ENCODE peak calls at places on chromosomes 3 and 15, in seven cellular contexts. A is CD4-positive, alpha-beta T cell; V is neuronal stem cell; M is HT1080; B is midbrain; N is NCI-H1092; F is OCI-LY7. R is an unnamed sample.

GRCh38 chr3:178386880-178387279 is 149.4 kb upstream of the KCNMB2 start:
- DNase-seq in V (no peak), M (no peak), B (no peak), N (no peak), A (no peak), F (no peak), R (no peak)

GRCh38 chr15:77018796-77019475 is 24.0 kb downstream of the PSTPIP1 start:
- DNase-seq in V (no peak), F (no peak), A (no peak), M (no peak), N (no peak), B (no peak), R (no peak)

GRCh38 chr3:4720316-4721075 is 227.3 kb downstream of the ITPR1 start:
- DNase-seq in F (no peak), N (no peak), A (no peak), B (peak), M (peak), V (no peak), R (peak)

GRCh38 chr3:175150812-175151411 is 291.8 kb downstream of the NAALADL2 start:
- DNase-seq in F (no peak), N (no peak), B (no peak), V (no peak), A (no peak), M (peak), R (no peak)

GRCh38 chr15:55819397-55820034 is 76.6 kb upstream of the PRTG start:
- DNase-seq in V (no peak), B (no peak), F (no peak), N (no peak), M (no peak), A (no peak), R (no peak)

GRCh38 chr3:126155819-126156218 is 24.6 kb downstream of the ALDH1L1 start:
- DNase-seq in V (no peak), N (no peak), A (no peak), F (no peak), M (no peak), B (no peak), R (peak)

GRCh38 chr3:46955801-46956259 is 20.7 kb downstream of the CCDC12 start:
- DNase-seq in M (no peak), V (no peak), B (no peak), N (no peak), F (peak), A (no peak), R (no peak)

GRCh38 chr3:154926721-154927120 is 153.4 kb upstream of the MME start:
- DNase-seq in A (no peak), F (no peak), N (no peak), M (no peak), V (no peak), B (no peak), R (no peak)

GRCh38 chr3:10394491-10395025 is 73.6 kb upstream of the SEC13 start:
- DNase-seq in M (no peak), F (no peak), N (no peak), B (no peak), A (no peak), V (no peak), R (no peak)

GRCh38 chr3:149330609-149331008 is 2.8 kb downstream of the TM4SF18 start:
- DNase-seq in N (peak), B (no peak), M (peak), A (no peak), F (no peak), V (no peak), R (no peak)

GRCh38 chr3:190972840-190973270 is 110.4 kb upstream of the GMNC start:
- DNase-seq in B (no peak), M (peak), V (no peak), A (no peak), N (no peak), F (no peak), R (no peak)

GRCh38 chr3:66729685-66730393 is 229.0 kb upstream of the LRIG1 start:
- DNase-seq in A (no peak), B (no peak), N (no peak), F (no peak), M (no peak), V (no peak), R (peak)

GRCh38 chr3:71903141-71903540 is 118.2 kb upstream of the PROK2 start:
- DNase-seq in F (no peak), V (no peak), N (no peak), M (peak), A (no peak), B (no peak), R (no peak)

GRCh38 chr15:73598540-73599195 is 34.5 kb downstream of the NPTN start:
- DNase-seq in A (no peak), F (no peak), B (no peak), M (no peak), V (no peak), N (no peak), R (no peak)

GRCh38 chr15:42704492-42704926 is 32.4 kb downstream of the CDAN1 start:
- DNase-seq in F (peak), N (peak), V (peak), M (peak), B (peak), A (peak), R (peak)

GRCh38 chr3:17891139-17891850 is 148.9 kb upstream of the TBC1D5 start:
- DNase-seq in N (no peak), V (no peak), A (no peak), F (no peak), B (no peak), M (peak), R (no peak)

GRCh38 chr3:110995461-110996226 is 76.0 kb upstream of the NECTIN3 start:
- DNase-seq in M (peak), V (no peak), N (no peak), B (no peak), A (no peak), F (no peak), R (no peak)

GRCh38 chr15:49270541-49271421 is 100.7 kb downstream of the GALK2 start:
- DNase-seq in B (no peak), A (no peak), N (no peak), F (no peak), V (peak), M (no peak), R (no peak)

GRCh38 chr15:45114076-45114750 is at the start of the genes DUOX2 and DUOXA2:
- DNase-seq in B (no peak), F (no peak), A (no peak), V (no peak), N (no peak), M (no peak), R (no peak)

GRCh38 chr3:134608023-134608758 is 42.6 kb downstream of the KY start:
- DNase-seq in F (no peak), M (no peak), V (no peak), A (no peak), B (no peak), N (no peak), R (no peak)